ENCODE peak calls at places on chromosomes 11 and 22, in five cellular contexts. T is NT2/D1, U is H1, V is GM12878, K is HepG2. F is an unnamed sample.

GRCh38 chr22:38873469-38874411 is 1.7 kb upstream of the CBX6 start:
- DNase-seq in T (no peak), U (no peak), V (peak; percentile 59), K (no peak), F (peak; percentile 6)

GRCh38 chr11:46293616-46294015 is 16.2 kb downstream of the CREB3L1 start:
- DNase-seq in T (no peak), U (no peak), V (no peak), K (no peak), F (no peak)

GRCh38 chr11:23399995-23400394 is 539.7 kb upstream of the CCDC179 start:
- DNase-seq in T (no peak), U (no peak), V (no peak), K (no peak), F (no peak)

GRCh38 chr22:48948575-48949170 is 879.0 kb downstream of the BRD1 start:
- DNase-seq in T (no peak), U (no peak), V (no peak), K (no peak), F (no peak)

GRCh38 chr11:131365601-131366000 is 4.8 kb upstream of the NTM start:
- DNase-seq in T (no peak), U (no peak), V (no peak), K (no peak), F (no peak)

GRCh38 chr11:57377098-57377497 is 3.9 kb downstream of the PRG3 start:
- DNase-seq in T (no peak), U (no peak), V (no peak), K (no peak), F (no peak)

GRCh38 chr11:4105916-4106315 is 11.3 kb downstream of the RRM1 start:
- DNase-seq in T (no peak), U (no peak), V (no peak), K (no peak), F (no peak)

GRCh38 chr11:115759622-115760527 is 255.7 kb upstream of the CADM1 start:
- DNase-seq in T (no peak), U (no peak), V (no peak), K (no peak), F (no peak)

GRCh38 chr11:128327274-128327673 is 260.1 kb downstream of the ETS1 start:
- DNase-seq in T (no peak), U (no peak), V (no peak), K (no peak), F (no peak)

GRCh38 chr11:94767701-94768601 is at the start of gene AMOTL1:
- DNase-seq in T (peak; percentile 72), U (peak; percentile 61), V (no peak), K (no peak), F (peak; percentile 87)

GRCh38 chr11:130897262-130898182 is 18.8 kb downstream of the SNX19 start:
- DNase-seq in T (no peak), U (no peak), V (no peak), K (no peak), F (no peak)

GRCh38 chr11:11155962-11156815 is 196.9 kb downstream of the CSNK2A3 start:
- DNase-seq in T (no peak), U (peak; percentile 31), V (no peak), K (no peak), F (peak; percentile 75)

GRCh38 chr22:27780161-27780575 is 21.4 kb downstream of the MN1 start:
- DNase-seq in T (no peak), U (no peak), V (no peak), K (no peak), F (no peak)

GRCh38 chr22:47143249-47143938 is 380.9 kb downstream of the TBC1D22A start:
- DNase-seq in T (no peak), U (no peak), V (no peak), K (no peak), F (no peak)

GRCh38 chr22:50255099-50255498 is 4.0 kb upstream of the HDAC10 start:
- DNase-seq in T (no peak), U (no peak), V (no peak), K (no peak), F (no peak)

GRCh38 chr22:28903080-28903479 is 19.7 kb downstream of the ZNRF3 start:
- DNase-seq in T (no peak), U (no peak), V (no peak), K (no peak), F (no peak)

GRCh38 chr11:12377824-12378593 is 638 bp downstream of the PARVA start:
- DNase-seq in T (peak; percentile 48), U (peak; percentile 69), V (no peak), K (peak; percentile 62), F (peak; percentile 72)

GRCh38 chr11:24298126-24298525 is 198.7 kb upstream of the LUZP2 start:
- DNase-seq in T (no peak), U (no peak), V (no peak), K (no peak), F (no peak)

GRCh38 chr11:35814720-35815305 is 129.0 kb upstream of the LDLRAD3 start:
- DNase-seq in T (no peak), U (no peak), V (no peak), K (no peak), F (no peak)

GRCh38 chr11:335779-336665 is 15.4 kb upstream of the IFITM3 start:
- DNase-seq in T (no peak), U (no peak), V (no peak), K (no peak), F (no peak)
- TF ChIP-seq SUZ12 in T (no peak), U (no peak), V (no peak), K (no peak), F (no peak)

DNA sequence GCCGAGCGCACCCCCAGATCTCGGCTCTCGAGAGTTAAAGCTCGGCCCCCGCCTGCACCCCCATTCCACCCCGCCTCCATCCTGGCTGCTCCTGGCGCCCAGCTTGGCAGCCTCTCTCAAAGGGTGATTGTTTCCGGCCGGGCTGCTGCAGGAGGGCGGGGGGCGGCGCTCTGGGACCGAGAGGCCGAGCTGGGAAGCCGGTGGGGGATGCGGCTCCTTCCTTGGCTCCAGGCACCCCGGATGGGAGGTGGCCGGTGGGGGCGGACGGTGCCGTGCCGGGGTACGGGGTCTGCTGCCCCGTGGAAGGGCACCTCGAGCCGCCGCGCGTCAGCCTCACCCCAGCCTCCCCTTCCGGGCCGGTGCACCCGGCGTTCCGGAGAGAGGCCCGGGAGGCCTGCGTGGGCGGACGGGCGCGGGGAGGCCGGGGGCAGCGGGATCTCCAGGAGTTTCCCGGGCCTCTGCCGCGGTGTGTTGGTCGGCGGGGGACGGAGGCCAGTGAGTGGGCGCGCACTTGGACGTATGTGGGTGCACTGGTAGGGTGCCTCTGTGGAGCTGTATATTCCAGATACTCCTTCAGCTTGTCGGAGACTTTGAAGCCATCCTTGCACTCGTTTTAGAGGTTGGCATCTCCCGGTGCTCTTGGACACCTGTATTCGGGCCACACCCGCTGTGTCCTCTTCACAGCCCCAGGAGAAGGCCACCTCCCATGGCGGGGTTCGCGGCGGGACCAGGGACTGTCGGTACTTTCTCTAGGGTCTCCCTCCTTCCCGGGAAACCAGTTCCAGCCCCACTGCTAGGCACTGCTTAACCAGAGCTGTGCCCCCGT is 679 bp upstream of the B3GAT1 start:
- DNase-seq in T (no peak), U (no peak), V (no peak), K (no peak), F (peak; percentile 34)
- TF ChIP-seq SUZ12 in T (no peak), U (no peak), V (no peak), K (no peak), F (no peak)

GRCh38 chr11:9575531-9576240 is 2.2 kb downstream of the WEE1 start:
- DNase-seq in T (no peak), U (no peak), V (no peak), K (no peak), F (no peak)

GRCh38 chr11:9573054-9573774 is at the start of gene WEE1:
- DNase-seq in T (peak; percentile 98), U (peak; percentile 97), V (peak; percentile 86), K (peak; percentile 94), F (peak; percentile 94)

GRCh38 chr11:9574556-9574805 is 1.0 kb downstream of the WEE1 start:
- DNase-seq in T (no peak), U (no peak), V (no peak), K (no peak), F (no peak)

GRCh38 chr11:9573775-9574555 is 495 bp downstream of the WEE1 start:
- DNase-seq in T (no peak), U (no peak), V (no peak), K (no peak), F (no peak)

GRCh38 chr11:9574806-9575530 is 1.5 kb downstream of the WEE1 start:
- DNase-seq in T (peak; percentile 51), U (no peak), V (no peak), K (peak; percentile 82), F (peak; percentile 67)
- TF ChIP-seq SUZ12 in T (no peak), U (no peak), V (no peak), K (no peak), F (no peak)

DNA sequence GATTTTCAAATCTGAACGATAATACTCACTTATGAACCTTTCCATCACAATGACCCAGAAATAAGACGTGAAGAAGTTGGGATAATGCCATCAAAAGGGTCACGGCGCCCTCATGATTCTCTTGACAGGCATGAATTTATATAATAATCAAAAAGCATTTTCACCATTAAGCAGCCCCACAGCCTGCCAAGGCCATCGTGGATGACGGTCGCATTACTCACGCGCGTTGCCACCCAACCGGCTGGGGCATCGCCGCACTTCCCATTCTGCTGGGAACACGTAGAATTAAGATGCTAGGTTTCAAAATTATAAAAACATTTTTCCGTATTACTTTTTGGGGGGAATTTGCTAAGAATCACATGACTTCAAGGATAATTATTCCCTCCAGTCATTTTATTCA is 18.9 kb upstream of the GAL start:
- DNase-seq in T (no peak), U (no peak), V (no peak), K (no peak), F (no peak)
- TF ChIP-seq SUZ12 in T (no peak), U (no peak), V (no peak), K (no peak), F (no peak)

DNA sequence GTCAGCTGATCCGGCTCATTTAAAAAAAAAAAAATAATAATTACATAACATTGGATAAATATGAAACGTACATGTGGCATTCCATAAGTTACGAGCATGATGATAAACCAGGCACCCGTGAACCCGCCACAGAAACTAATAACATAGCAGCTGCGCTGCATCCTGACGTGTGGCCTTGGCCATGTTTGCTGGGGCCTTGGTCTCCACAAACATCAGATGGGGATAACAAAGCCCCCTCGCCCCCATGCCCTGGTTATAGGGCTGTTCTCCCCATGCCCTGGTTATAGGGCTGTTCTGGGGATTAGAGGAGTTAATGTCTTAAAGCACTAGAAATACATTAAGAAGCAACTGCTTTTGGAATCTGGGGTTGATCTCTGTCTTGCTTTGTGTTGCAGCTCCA is 36.7 kb downstream of the FLRT1 start:
- DNase-seq in T (no peak), U (no peak), V (no peak), K (no peak), F (no peak)
- TF ChIP-seq SUZ12 in T (no peak), U (no peak), V (no peak), K (no peak), F (no peak)

GRCh38 chr11:47980907-47981621 is 705 bp downstream of the PTPRJ start:
- DNase-seq in T (no peak), U (no peak), V (no peak), K (no peak), F (peak; percentile 59)
- TF ChIP-seq SUZ12 in T (no peak), U (no peak), V (no peak), K (no peak), F (no peak)

GRCh38 chr22:41994506-41994905 is 4.1 kb upstream of the WBP2NL start:
- DNase-seq in T (no peak), U (no peak), V (no peak), K (no peak), F (no peak)
- TF ChIP-seq SUZ12 in T (no peak), U (no peak), V (no peak), K (no peak), F (no peak)